ENCODE peak calls at places on chromosomes 6 and 20, in nine cellular contexts. L is Calu3; T is hepatocyte; I is activated naive CD4-positive, alpha-beta T cell; C is T-helper 1 cell; Y is prostate gland; Q is mucosa of gallbladder; S is anterior cingulate cortex; G is neural progenitor cell. V is an unnamed sample.

GRCh38 chr6:169964440-169965212 is 213.2 kb downstream of the ERMARD start:
- DNase-seq in L (no peak), I (no peak), C (no peak), S (no peak), Y (no peak), Q (no peak), T (no peak), G (no peak), V (no peak)

GRCh38 chr20:7926767-7927166 is 13.5 kb downstream of the HAO1 start:
- DNase-seq in L (peak), I (no peak), Y (no peak), S (no peak), T (peak), G (peak), Q (no peak), C (no peak), V (peak)

GRCh38 chr6:11585426-11586016 is 48.0 kb downstream of the TMEM170B start:
- DNase-seq in S (no peak), Q (no peak), I (no peak), C (peak), Y (no peak), G (peak), L (no peak), T (peak), V (peak)

GRCh38 chr6:111207141-111207858 is 120.0 kb downstream of the SLC16A10 start:
- DNase-seq in L (no peak), Y (no peak), C (no peak), I (no peak), G (no peak), S (no peak), Q (no peak), T (peak), V (no peak)

GRCh38 chr6:41531591-41532582 is 14.3 kb upstream of the FOXP4 start:
- DNase-seq in Y (no peak), G (no peak), S (no peak), L (no peak), T (peak), Q (no peak), C (peak), I (peak), V (no peak)

GRCh38 chr6:751765-752164 is 58.8 kb upstream of the EXOC2 start:
- DNase-seq in G (no peak), L (no peak), I (no peak), C (no peak), Q (no peak), Y (no peak), T (no peak), S (no peak), V (peak)

GRCh38 chr6:21801786-21802610 is 208.4 kb downstream of the SOX4 start:
- DNase-seq in I (no peak), L (no peak), S (no peak), C (no peak), G (no peak), Y (no peak), T (no peak), Q (no peak), V (no peak)

GRCh38 chr6:106787327-106788196 is 158.2 kb downstream of the QRSL1 start:
- DNase-seq in Q (peak), S (no peak), C (no peak), I (no peak), G (no peak), Y (no peak), T (peak), L (peak), V (no peak)

GRCh38 chr20:39453890-39454289 is 491.7 kb downstream of the DHX35 start:
- DNase-seq in L (no peak), I (no peak), G (peak), T (no peak), Y (no peak), S (no peak), Q (no peak), C (no peak), V (no peak)

GRCh38 chr6:153150767-153151440 is 19.8 kb upstream of the RGS17 start:
- DNase-seq in L (no peak), Y (no peak), S (no peak), I (no peak), G (no peak), Q (no peak), T (no peak), C (no peak), V (no peak)

GRCh38 chr6:31733734-31734133 is 2.6 kb downstream of the CLIC1 start:
- DNase-seq in L (no peak), G (no peak), T (no peak), Q (no peak), C (no peak), S (no peak), I (no peak), Y (no peak), V (no peak)

GRCh38 chr6:16450821-16451220 is 212.4 kb downstream of the GMPR start:
- DNase-seq in S (no peak), L (no peak), Q (no peak), C (no peak), Y (no peak), I (no peak), T (no peak), G (no peak), V (no peak)

GRCh38 chr6:79544299-79544927 is 7.2 kb upstream of the LCA5 start:
- DNase-seq in Y (no peak), I (no peak), T (no peak), Q (no peak), S (no peak), G (no peak), L (no peak), C (no peak), V (peak)

GRCh38 chr20:10761232-10761631 is 87.4 kb upstream of the JAG1 start:
- DNase-seq in T (peak), C (no peak), Y (no peak), S (no peak), Q (no peak), L (no peak), G (no peak), I (no peak), V (no peak)

GRCh38 chr6:137810554-137811120 is 56.4 kb upstream of the TNFAIP3 start:
- DNase-seq in C (no peak), I (no peak), Y (no peak), T (no peak), Q (no peak), S (no peak), G (no peak), L (no peak), V (no peak)

GRCh38 chr20:48690888-48691287 is 136.9 kb downstream of the PREX1 start:
- DNase-seq in T (no peak), Q (no peak), L (peak), S (peak), C (no peak), I (no peak), Y (no peak), G (no peak), V (no peak)

GRCh38 chr6:17907467-17908229 is 79.8 kb downstream of the KIF13A start:
- DNase-seq in S (no peak), C (peak), L (peak), Q (peak), I (no peak), G (no peak), T (peak), Y (peak), V (no peak)

GRCh38 chr6:89433637-89434499 is 916 bp downstream of the ANKRD6 start:
- DNase-seq in G (peak), L (peak), T (peak), Y (peak), C (peak), I (peak), Q (peak), S (no peak), V (no peak)

GRCh38 chr6:38637756-38638155 is 2.0 kb downstream of the BTBD9 start:
- DNase-seq in T (no peak), Q (no peak), I (no peak), G (peak), S (no peak), C (no peak), L (no peak), Y (no peak), V (no peak)

V was measured in retinal pigment epithelial cell.